ENCODE peak calls at places on chromosomes 7 and 10, in nine cellular contexts. F is K562, H is MG63, I is H7, U is AG10803, Q is EH, Y is colonic mucosa, M is NCI-H2029, L is testis. E is an unnamed sample.

GRCh38 chr7:132576723-132577089 is 436 bp upstream of the PLXNA4 start:
- DNase-seq in L (no peak), H (no peak), U (no peak), I (peak; percentile 82), F (no peak), M (no peak), Y (no peak), Q (no peak), E (no peak)

GRCh38 chr7:142385528-142386340 is 127.9 kb upstream of the PRSS58 start:
- DNase-seq in Y (peak; percentile 63), M (no peak), H (peak; percentile 23), U (peak; percentile 75), L (peak; percentile 53), F (peak; percentile 63), Q (peak; percentile 76), I (peak; percentile 49), E (no peak)

GRCh38 chr10:73991846-73992245 is 6.1 kb upstream of the VCL start:
- DNase-seq in Y (peak; percentile 38), U (no peak), I (no peak), L (no peak), H (no peak), F (peak; percentile 92), Q (no peak), M (no peak), E (peak; percentile 45)

GRCh38 chr10:70785190-70785589 is at the start of gene TBATA:
- DNase-seq in F (no peak), I (peak; percentile 38), U (no peak), Y (no peak), L (no peak), Q (no peak), M (no peak), H (no peak), E (no peak)

GRCh38 chr7:43112941-43113621 is 634 bp downstream of the HECW1 start:
- DNase-seq in Y (no peak), F (peak; percentile 33), L (peak; percentile 20), U (peak; percentile 56), I (peak; percentile 91), Q (peak; percentile 55), M (no peak), H (peak; percentile 53), E (no peak)

GRCh38 chr10:95474228-95475002 is 86.8 kb downstream of the SORBS1 start:
- DNase-seq in Q (peak; percentile 63), M (peak; percentile 43), F (no peak), I (no peak), Y (peak; percentile 55), L (peak; percentile 28), U (peak; percentile 54), H (no peak), E (no peak)

GRCh38 chr7:150799741-150800575 is at the start of gene TMEM176B:
- DNase-seq in L (no peak), H (no peak), F (no peak), M (no peak), I (peak; percentile 82), U (no peak), Q (no peak), Y (peak; percentile 78), E (peak; percentile 79)

GRCh38 chr10:97025613-97026242 is 160.0 kb downstream of the SLIT1 start:
- DNase-seq in Q (peak; percentile 61), M (no peak), Y (peak; percentile 64), F (peak; percentile 59), L (peak; percentile 86), U (peak; percentile 55), H (peak; percentile 59), I (peak; percentile 83), E (peak; percentile 71)

GRCh38 chr10:13056461-13057077 is 43.4 kb upstream of the OPTN start:
- DNase-seq in I (peak; percentile 47), M (no peak), H (no peak), U (no peak), Q (no peak), F (peak; percentile 21), L (peak; percentile 43), Y (no peak), E (no peak)

GRCh38 chr10:106487726-106488125 is 676.8 kb downstream of the SORCS1 start:
- DNase-seq in H (no peak), I (no peak), Q (no peak), L (no peak), Y (no peak), U (no peak), F (no peak), M (no peak), E (no peak)

GRCh38 chr7:118476036-118476435 is 251.5 kb downstream of the ANKRD7 start:
- DNase-seq in F (no peak), Q (no peak), Y (no peak), L (no peak), M (no peak), U (no peak), H (no peak), I (no peak), E (no peak)

GRCh38 chr7:30157217-30157616 is 22.4 kb downstream of the MTURN start:
- DNase-seq in M (no peak), Q (no peak), H (no peak), L (no peak), Y (no peak), F (no peak), U (no peak), I (no peak), E (no peak)

GRCh38 chr10:113555751-113556150 is 2.9 kb downstream of the HABP2 start:
- DNase-seq in M (no peak), U (no peak), F (no peak), Q (no peak), L (no peak), H (no peak), I (no peak), Y (no peak), E (no peak)

GRCh38 chr7:50981743-50982142 is 199.0 kb upstream of the GRB10 start:
- DNase-seq in M (no peak), F (no peak), I (no peak), U (no peak), L (no peak), Q (no peak), H (no peak), Y (no peak), E (no peak)

GRCh38 chr7:121578669-121579068 is 182.6 kb upstream of the FAM3C start:
- DNase-seq in F (no peak), Y (no peak), Q (no peak), L (no peak), U (no peak), I (no peak), M (no peak), H (no peak), E (no peak)

GRCh38 chr10:98235876-98236275 is 32.1 kb downstream of the LOXL4 start:
- DNase-seq in Q (peak; percentile 19), F (no peak), M (no peak), H (no peak), U (no peak), Y (no peak), L (no peak), I (no peak), E (no peak)

GRCh38 chr10:32958085-32958991 is at the start of gene ITGB1:
- DNase-seq in Y (peak; percentile 97), F (peak; percentile 90), U (peak; percentile 96), Q (peak; percentile 98), H (peak; percentile 98), M (peak; percentile 79), L (peak; percentile 95), I (peak; percentile 95), E (peak; percentile 97)

GRCh38 chr10:79046991-79047874 is 21.5 kb upstream of the ZMIZ1 start:
- DNase-seq in Q (no peak), U (no peak), M (no peak), I (peak; percentile 39), Y (no peak), F (no peak), L (no peak), H (no peak), E (no peak)

GRCh38 chr7:102415685-102416225 is 17.6 kb upstream of the ORAI2 start:
- DNase-seq in I (no peak), F (peak; percentile 12), H (no peak), Y (no peak), L (no peak), U (no peak), M (no peak), Q (no peak), E (no peak)

GRCh38 chr10:78981970-78982281 is 86.8 kb upstream of the ZMIZ1 start:
- DNase-seq in Q (peak; percentile 66), M (no peak), Y (no peak), H (peak; percentile 66), F (no peak), U (no peak), I (peak; percentile 66), L (no peak), E (no peak)

GRCh38 chr7:125316451-125316850 is 386.8 kb upstream of the POT1 start:
- DNase-seq in L (peak; percentile 31), Y (no peak), F (no peak), M (no peak), H (peak; percentile 2), Q (no peak), U (no peak), I (peak; percentile 22), E (no peak)

GRCh38 chr10:71092812-71093391 is 119.5 kb upstream of the UNC5B start:
- DNase-seq in F (no peak), I (no peak), U (no peak), L (no peak), Q (no peak), Y (no peak), H (no peak), M (no peak), E (no peak)

GRCh38 chr10:61992683-61993629 is 91.5 kb downstream of the ARID5B start:
- DNase-seq in I (no peak), Y (peak; percentile 62), M (no peak), Q (peak; percentile 91), L (peak; percentile 78), F (no peak), H (peak; percentile 13), U (peak; percentile 97), E (no peak)

GRCh38 chr10:96922978-96923948 is 91.2 kb downstream of the LCOR start:
- DNase-seq in Y (no peak), M (no peak), H (no peak), I (no peak), Q (no peak), U (no peak), F (no peak), L (no peak), E (no peak)

GRCh38 chr10:118545381-118545780 is 50.1 kb downstream of the PRLHR start:
- DNase-seq in I (no peak), H (no peak), F (no peak), Q (no peak), L (no peak), Y (no peak), M (no peak), U (no peak), E (no peak)

GRCh38 chr7:155874411-155874810 is 62.1 kb upstream of the SHH start:
- DNase-seq in Q (no peak), U (no peak), H (no peak), Y (peak; percentile 5), F (no peak), I (no peak), L (no peak), M (no peak), E (no peak)

GRCh38 chr10:126334272-126334671 is 54.0 kb downstream of the ADAM12 start:
- DNase-seq in H (no peak), F (no peak), Q (peak; percentile 38), L (no peak), M (no peak), Y (no peak), U (no peak), I (no peak), E (no peak)

GRCh38 chr7:44867073-44867990 is 18.0 kb downstream of the PURB start:
- DNase-seq in U (peak; percentile 82), I (no peak), F (peak; percentile 45), M (peak; percentile 27), H (peak; percentile 82), L (no peak), Q (peak; percentile 91), Y (no peak), E (no peak)

GRCh38 chr10:13938940-13939339 is 352.2 kb downstream of the PRPF18 start:
- DNase-seq in Y (no peak), H (no peak), I (no peak), Q (peak; percentile 69), L (no peak), U (peak; percentile 80), F (no peak), M (no peak), E (no peak)

GRCh38 chr7:102103027-102103372 is 183.7 kb upstream of the SH2B2 start:
- DNase-seq in F (no peak), H (no peak), M (no peak), Y (no peak), Q (no peak), U (no peak), I (no peak), L (no peak), E (no peak)

GRCh38 chr10:58299580-58299979 is 30.6 kb downstream of the CISD1 start:
- DNase-seq in H (peak; percentile 26), U (peak; percentile 53), M (no peak), F (peak; percentile 77), Q (peak; percentile 56), Y (peak; percentile 76), I (peak; percentile 67), L (peak; percentile 70), E (peak; percentile 69)